ENCODE peak calls at places on chromosomes 6 and 20, in ten cellular contexts. One of them, this sample, is unnamed.

GRCh38 chr6:4272996-4273395 is 137.6 kb upstream of the ECI2 start:
- DNase-seq in A549: no peak
- DNase-seq in fibroblast of lung: no peak
- DNase-seq in B cell: no peak
- DNase-seq in HCT116: no peak
- DNase-seq in Calu3: no peak
- DNase-seq in astrocyte of the cerebellum: no peak
- DNase-seq in CD8-positive, alpha-beta T cell: no peak
- DNase-seq in HFFc6: no peak
- DNase-seq in AG04450: no peak
- DNase-seq in this sample: no peak

GRCh38 chr20:62066339-62066982 is 780 bp upstream of the TAF4 start:
- DNase-seq in A549: peak
- DNase-seq in fibroblast of lung: peak
- DNase-seq in B cell: peak
- DNase-seq in HCT116: no peak
- DNase-seq in Calu3: peak
- DNase-seq in astrocyte of the cerebellum: no peak
- DNase-seq in CD8-positive, alpha-beta T cell: peak
- DNase-seq in HFFc6: no peak
- DNase-seq in AG04450: no peak
- DNase-seq in this sample: peak

GRCh38 chr20:25503946-25504345 is 81.4 kb downstream of the NINL start:
- DNase-seq in A549: no peak
- DNase-seq in fibroblast of lung: no peak
- DNase-seq in B cell: no peak
- DNase-seq in HCT116: no peak
- DNase-seq in Calu3: no peak
- DNase-seq in astrocyte of the cerebellum: no peak
- DNase-seq in CD8-positive, alpha-beta T cell: no peak
- DNase-seq in HFFc6: no peak
- DNase-seq in AG04450: no peak
- DNase-seq in this sample: no peak

GRCh38 chr6:89970609-89971337 is 76.5 kb downstream of the GJA10 start:
- DNase-seq in A549: peak
- DNase-seq in fibroblast of lung: peak
- DNase-seq in B cell: no peak
- DNase-seq in HCT116: peak
- DNase-seq in Calu3: peak
- DNase-seq in astrocyte of the cerebellum: peak
- DNase-seq in CD8-positive, alpha-beta T cell: no peak
- DNase-seq in HFFc6: peak
- DNase-seq in AG04450: no peak
- DNase-seq in this sample: peak

GRCh38 chr6:41602864-41603608 is 35.2 kb upstream of the MDFI start:
- DNase-seq in A549: peak
- DNase-seq in fibroblast of lung: peak
- DNase-seq in B cell: peak
- DNase-seq in HCT116: peak
- DNase-seq in Calu3: peak
- DNase-seq in astrocyte of the cerebellum: peak
- DNase-seq in CD8-positive, alpha-beta T cell: peak
- DNase-seq in HFFc6: peak
- DNase-seq in AG04450: peak
- DNase-seq in this sample: peak

GRCh38 chr6:105892577-105893262 is 193.4 kb upstream of the PRDM1 start:
- DNase-seq in A549: no peak
- DNase-seq in fibroblast of lung: no peak
- DNase-seq in B cell: peak
- DNase-seq in HCT116: no peak
- DNase-seq in Calu3: no peak
- DNase-seq in astrocyte of the cerebellum: no peak
- DNase-seq in CD8-positive, alpha-beta T cell: no peak
- DNase-seq in HFFc6: no peak
- DNase-seq in AG04450: no peak
- DNase-seq in this sample: no peak

GRCh38 chr20:46805836-46806235 is 88.8 kb upstream of the EYA2 start:
- DNase-seq in A549: no peak
- DNase-seq in fibroblast of lung: no peak
- DNase-seq in B cell: no peak
- DNase-seq in HCT116: no peak
- DNase-seq in Calu3: no peak
- DNase-seq in astrocyte of the cerebellum: no peak
- DNase-seq in CD8-positive, alpha-beta T cell: no peak
- DNase-seq in HFFc6: no peak
- DNase-seq in AG04450: no peak
- DNase-seq in this sample: no peak

GRCh38 chr6:34241351-34242215 is 4.9 kb downstream of the HMGA1 start:
- DNase-seq in A549: no peak
- DNase-seq in fibroblast of lung: no peak
- DNase-seq in B cell: no peak
- DNase-seq in HCT116: no peak
- DNase-seq in Calu3: no peak
- DNase-seq in astrocyte of the cerebellum: no peak
- DNase-seq in CD8-positive, alpha-beta T cell: no peak
- DNase-seq in HFFc6: no peak
- DNase-seq in AG04450: no peak
- DNase-seq in this sample: no peak

DNA sequence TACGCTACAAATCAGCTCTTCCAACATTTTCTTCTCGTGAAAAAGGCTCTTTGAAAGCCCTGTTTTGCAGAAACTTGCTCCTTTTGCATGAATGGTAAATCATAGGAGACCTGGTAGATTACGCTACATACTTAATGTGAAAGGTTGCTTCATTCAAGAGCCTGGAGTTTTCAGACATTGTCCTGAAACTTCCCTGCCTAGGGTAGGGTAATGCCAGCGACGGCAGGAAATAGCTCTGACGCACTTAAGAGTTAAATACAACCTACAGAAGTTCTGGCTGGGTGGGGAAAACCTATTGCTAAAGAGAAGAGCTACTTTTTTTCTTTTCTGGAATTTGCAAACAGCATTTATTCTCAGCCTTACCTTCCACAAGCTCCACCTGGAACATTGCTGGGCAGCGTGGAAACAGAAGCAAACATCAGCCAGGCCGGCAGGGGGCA is 144.5 kb downstream of the LPA start:
- DNase-seq in A549: peak
- DNase-seq in fibroblast of lung: no peak
- DNase-seq in B cell: peak
- DNase-seq in HCT116: peak
- DNase-seq in Calu3: no peak
- DNase-seq in astrocyte of the cerebellum: peak
- DNase-seq in CD8-positive, alpha-beta T cell: no peak
- DNase-seq in HFFc6: no peak
- DNase-seq in AG04450: no peak
- DNase-seq in this sample: no peak
- TF ChIP-seq CTCF in A549: no peak
- TF ChIP-seq CTCF in fibroblast of lung: peak
- TF ChIP-seq CTCF in B cell: peak
- TF ChIP-seq CTCF in HCT116: no peak
- TF ChIP-seq CTCF in Calu3: no peak
- TF ChIP-seq CTCF in astrocyte of the cerebellum: peak
- TF ChIP-seq CTCF in CD8-positive, alpha-beta T cell: no peak
- TF ChIP-seq CTCF in HFFc6: peak
- TF ChIP-seq CTCF in AG04450: peak
- TF ChIP-seq CTCF in this sample: peak

DNA sequence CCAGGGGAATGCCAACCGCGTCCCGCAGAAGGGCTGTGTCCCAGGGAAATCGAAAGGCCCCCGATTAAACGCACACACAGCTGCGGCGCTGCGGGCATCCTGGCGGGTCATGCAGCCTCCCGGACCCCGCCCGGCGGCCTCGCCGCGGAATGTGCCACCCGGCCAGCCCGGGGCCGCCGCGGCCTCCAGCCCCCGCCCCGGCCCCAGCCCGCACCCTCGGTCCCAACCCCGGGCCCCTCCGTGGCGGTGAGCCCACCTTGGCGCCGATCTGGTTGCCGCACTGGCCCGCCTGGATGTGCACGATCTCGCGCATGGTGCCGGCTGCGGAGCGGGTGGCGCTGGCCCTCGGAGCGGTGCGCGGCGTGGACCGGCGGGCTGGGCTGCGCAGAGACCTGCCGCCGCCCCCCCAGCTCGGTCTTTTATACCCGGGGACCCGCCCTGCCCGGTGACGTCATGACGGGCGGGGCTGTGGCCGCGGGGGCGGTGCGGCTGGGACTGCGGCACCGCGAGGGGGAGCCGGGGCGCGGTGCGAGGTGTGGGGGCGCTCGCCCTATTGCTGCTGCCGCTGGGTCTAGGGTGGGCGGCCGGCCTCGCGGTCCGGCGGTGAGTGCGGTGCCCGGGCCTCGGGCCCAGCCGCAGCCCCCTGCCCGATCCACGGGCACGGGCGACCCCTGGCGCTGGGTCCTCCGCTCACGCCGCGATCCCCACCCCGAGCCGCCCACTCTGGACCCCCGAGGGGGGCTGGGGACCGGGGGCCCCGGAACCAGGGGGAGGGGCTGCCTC is at the start of gene TUBB2A:
- DNase-seq in A549: peak
- DNase-seq in fibroblast of lung: peak
- DNase-seq in B cell: peak
- DNase-seq in HCT116: peak
- DNase-seq in Calu3: peak
- DNase-seq in astrocyte of the cerebellum: peak
- DNase-seq in CD8-positive, alpha-beta T cell: peak
- DNase-seq in HFFc6: peak
- DNase-seq in AG04450: peak
- DNase-seq in this sample: peak
- TF ChIP-seq CTCF in A549: peak
- TF ChIP-seq CTCF in fibroblast of lung: no peak
- TF ChIP-seq CTCF in B cell: peak
- TF ChIP-seq CTCF in HCT116: peak
- TF ChIP-seq CTCF in Calu3: peak
- TF ChIP-seq CTCF in astrocyte of the cerebellum: peak
- TF ChIP-seq CTCF in CD8-positive, alpha-beta T cell: peak
- TF ChIP-seq CTCF in HFFc6: peak
- TF ChIP-seq CTCF in AG04450: peak
- TF ChIP-seq CTCF in this sample: peak

DNA sequence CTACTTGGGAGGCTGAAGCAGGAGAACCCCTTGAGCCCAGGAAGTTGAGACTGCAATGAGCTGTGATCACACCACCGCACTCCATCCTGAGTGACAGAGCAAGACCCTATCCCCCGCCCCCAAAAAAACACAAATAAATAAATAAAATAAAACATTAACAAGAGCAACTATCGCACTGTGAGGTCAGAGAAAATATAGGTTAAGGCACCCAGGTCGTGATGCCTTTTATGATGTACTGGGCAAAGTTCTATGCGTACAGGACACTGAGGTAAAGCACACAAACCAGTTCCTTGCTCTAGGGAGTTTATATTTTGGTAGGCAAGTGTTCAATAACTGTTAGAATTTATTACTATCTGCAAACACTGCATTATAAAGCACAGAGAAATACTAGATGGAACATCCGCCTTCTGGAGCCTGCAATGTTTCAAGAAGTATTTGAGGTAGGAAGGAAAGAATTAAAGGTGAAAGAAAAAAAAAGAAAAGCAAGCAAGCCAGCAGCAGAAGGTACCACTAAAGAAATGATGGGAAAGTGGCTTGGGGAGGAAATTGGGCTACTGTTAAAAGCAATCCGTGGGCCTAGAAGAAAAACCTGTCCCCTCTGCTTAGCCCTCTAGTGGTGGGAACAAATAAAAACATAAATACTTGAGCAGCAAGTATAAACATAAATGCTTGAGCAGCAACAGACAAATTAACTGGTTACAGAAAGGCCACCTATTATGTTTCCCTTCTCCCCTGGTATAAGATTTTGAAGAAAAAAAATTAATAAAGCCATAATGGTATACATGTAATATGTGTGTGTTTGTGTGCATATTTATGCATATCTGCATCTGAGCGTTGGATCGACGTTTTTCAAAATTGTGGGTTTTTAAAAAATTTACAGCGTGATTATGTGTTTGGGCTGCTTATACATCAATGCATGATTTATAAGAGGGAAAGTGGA is 128.0 kb downstream of the PHACTR1 start:
- DNase-seq in A549: peak
- DNase-seq in fibroblast of lung: no peak
- DNase-seq in B cell: no peak
- DNase-seq in HCT116: peak
- DNase-seq in Calu3: no peak
- DNase-seq in astrocyte of the cerebellum: peak
- DNase-seq in CD8-positive, alpha-beta T cell: no peak
- DNase-seq in HFFc6: peak
- DNase-seq in AG04450: no peak
- DNase-seq in this sample: peak
- TF ChIP-seq CTCF in A549: peak
- TF ChIP-seq CTCF in fibroblast of lung: peak
- TF ChIP-seq CTCF in B cell: peak
- TF ChIP-seq CTCF in HCT116: peak
- TF ChIP-seq CTCF in Calu3: no peak
- TF ChIP-seq CTCF in astrocyte of the cerebellum: peak
- TF ChIP-seq CTCF in CD8-positive, alpha-beta T cell: peak
- TF ChIP-seq CTCF in HFFc6: peak
- TF ChIP-seq CTCF in AG04450: peak
- TF ChIP-seq CTCF in this sample: peak

GRCh38 chr20:40705413-40705812 is 16.4 kb upstream of the MAFB start:
- DNase-seq in A549: no peak
- DNase-seq in fibroblast of lung: no peak
- DNase-seq in B cell: no peak
- DNase-seq in HCT116: no peak
- DNase-seq in Calu3: no peak
- DNase-seq in astrocyte of the cerebellum: no peak
- DNase-seq in CD8-positive, alpha-beta T cell: no peak
- DNase-seq in HFFc6: no peak
- DNase-seq in AG04450: no peak
- DNase-seq in this sample: no peak

GRCh38 chr20:40704828-40705227 is 15.8 kb upstream of the MAFB start:
- DNase-seq in A549: no peak
- DNase-seq in fibroblast of lung: no peak
- DNase-seq in B cell: no peak
- DNase-seq in HCT116: no peak
- DNase-seq in Calu3: no peak
- DNase-seq in astrocyte of the cerebellum: no peak
- DNase-seq in CD8-positive, alpha-beta T cell: no peak
- DNase-seq in HFFc6: no peak
- DNase-seq in AG04450: no peak
- DNase-seq in this sample: no peak

GRCh38 chr20:40703981-40704530 is 15.0 kb upstream of the MAFB start:
- DNase-seq in A549: no peak
- DNase-seq in fibroblast of lung: no peak
- DNase-seq in B cell: no peak
- DNase-seq in HCT116: no peak
- DNase-seq in Calu3: no peak
- DNase-seq in astrocyte of the cerebellum: no peak
- DNase-seq in CD8-positive, alpha-beta T cell: no peak
- DNase-seq in HFFc6: no peak
- DNase-seq in AG04450: no peak
- DNase-seq in this sample: no peak

GRCh38 chr20:40698744-40699143 is 9.7 kb upstream of the MAFB start:
- DNase-seq in A549: no peak
- DNase-seq in fibroblast of lung: no peak
- DNase-seq in B cell: no peak
- DNase-seq in HCT116: no peak
- DNase-seq in Calu3: no peak
- DNase-seq in astrocyte of the cerebellum: no peak
- DNase-seq in CD8-positive, alpha-beta T cell: no peak
- DNase-seq in HFFc6: no peak
- DNase-seq in AG04450: no peak
- DNase-seq in this sample: no peak

DNA sequence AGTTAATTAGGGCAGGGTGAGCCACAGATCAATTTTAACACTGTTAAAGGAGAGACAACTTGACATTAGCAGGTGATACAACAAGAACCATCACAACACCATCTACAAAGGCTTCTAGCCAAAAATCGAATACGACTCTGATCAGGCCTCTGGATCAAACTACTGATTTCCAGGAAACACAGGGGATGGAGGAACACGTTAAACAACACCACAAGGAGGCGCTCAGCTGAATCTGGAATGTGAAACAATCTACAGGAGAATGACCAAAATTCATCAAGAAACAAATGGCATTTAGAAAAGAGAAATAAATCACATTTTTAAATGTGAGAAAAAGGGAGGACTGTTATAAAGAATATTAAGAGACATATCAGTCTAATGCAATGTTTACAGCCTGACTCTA is 13.5 kb upstream of the MAFB start:
- DNase-seq in A549: no peak
- DNase-seq in fibroblast of lung: no peak
- DNase-seq in B cell: no peak
- DNase-seq in HCT116: no peak
- DNase-seq in Calu3: no peak
- DNase-seq in astrocyte of the cerebellum: no peak
- DNase-seq in CD8-positive, alpha-beta T cell: no peak
- DNase-seq in HFFc6: no peak
- DNase-seq in AG04450: no peak
- DNase-seq in this sample: peak
- TF ChIP-seq CTCF in A549: no peak
- TF ChIP-seq CTCF in fibroblast of lung: peak
- TF ChIP-seq CTCF in B cell: no peak
- TF ChIP-seq CTCF in HCT116: no peak
- TF ChIP-seq CTCF in Calu3: no peak
- TF ChIP-seq CTCF in astrocyte of the cerebellum: peak
- TF ChIP-seq CTCF in CD8-positive, alpha-beta T cell: no peak
- TF ChIP-seq CTCF in HFFc6: peak
- TF ChIP-seq CTCF in AG04450: peak
- TF ChIP-seq CTCF in this sample: no peak